ENCODE peak calls at places on chromosomes 3 and 15, in six cellular contexts. One of them, this sample, is unnamed.

GRCh38 chr15:69729167-69729748 is 276.6 kb downstream of the RPLP1 start:
- DNase-seq in colonic mucosa: peak
- DNase-seq in HuH-7: peak
- DNase-seq in neural crest cell: peak
- DNase-seq in NCI-H1105: no peak
- DNase-seq in NB4: peak
- DNase-seq in this sample: no peak

GRCh38 chr3:69893274-69893673 is 106.3 kb upstream of the SAMMSON start:
- DNase-seq in colonic mucosa: no peak
- DNase-seq in HuH-7: no peak
- DNase-seq in neural crest cell: no peak
- DNase-seq in NCI-H1105: no peak
- DNase-seq in NB4: no peak
- DNase-seq in this sample: no peak

GRCh38 chr15:101451886-101452285 is 37.6 kb downstream of the PCSK6 start:
- DNase-seq in colonic mucosa: no peak
- DNase-seq in HuH-7: no peak
- DNase-seq in neural crest cell: no peak
- DNase-seq in NCI-H1105: no peak
- DNase-seq in NB4: peak
- DNase-seq in this sample: no peak

GRCh38 chr3:193850084-193850619 is 257.1 kb downstream of the OPA1 start:
- DNase-seq in colonic mucosa: no peak
- DNase-seq in HuH-7: no peak
- DNase-seq in neural crest cell: no peak
- DNase-seq in NCI-H1105: no peak
- DNase-seq in NB4: no peak
- DNase-seq in this sample: no peak

GRCh38 chr3:161372321-161373260 is 1.3 kb upstream of the SPTSSB start:
- DNase-seq in colonic mucosa: peak
- DNase-seq in HuH-7: peak
- DNase-seq in neural crest cell: peak
- DNase-seq in NCI-H1105: peak
- DNase-seq in NB4: no peak
- DNase-seq in this sample: peak

GRCh38 chr3:151835751-151836550 is 22.0 kb downstream of the AADAC start:
- DNase-seq in colonic mucosa: no peak
- DNase-seq in HuH-7: no peak
- DNase-seq in neural crest cell: no peak
- DNase-seq in NCI-H1105: no peak
- DNase-seq in NB4: peak
- DNase-seq in this sample: no peak

GRCh38 chr3:43838877-43839276 is 148.1 kb downstream of the ABHD5 start:
- DNase-seq in colonic mucosa: no peak
- DNase-seq in HuH-7: no peak
- DNase-seq in neural crest cell: no peak
- DNase-seq in NCI-H1105: no peak
- DNase-seq in NB4: no peak
- DNase-seq in this sample: no peak

GRCh38 chr15:54941417-54941816 is 255.3 kb downstream of the RSL24D1 start:
- DNase-seq in colonic mucosa: no peak
- DNase-seq in HuH-7: no peak
- DNase-seq in neural crest cell: no peak
- DNase-seq in NCI-H1105: no peak
- DNase-seq in NB4: no peak
- DNase-seq in this sample: no peak

GRCh38 chr3:127451321-127451720 is 139.2 kb downstream of the TPRA1 start:
- DNase-seq in colonic mucosa: no peak
- DNase-seq in HuH-7: no peak
- DNase-seq in neural crest cell: no peak
- DNase-seq in NCI-H1105: no peak
- DNase-seq in NB4: no peak
- DNase-seq in this sample: no peak

GRCh38 chr3:185857208-185857607 is 32.4 kb upstream of the IGF2BP2 start:
- DNase-seq in colonic mucosa: no peak
- DNase-seq in HuH-7: no peak
- DNase-seq in neural crest cell: no peak
- DNase-seq in NCI-H1105: no peak
- DNase-seq in NB4: no peak
- DNase-seq in this sample: no peak

This sample was measured in mucosa of descending colon.